ENCODE peak calls at places on chromosomes 5 and 9, in five cellular contexts. One of them, this sample, is unnamed.
A peak's percentile ranks its signal among the peaks of the same experiment; 100 is the strongest.

GRCh38 chr9:121498150-121498486 is 1.5 kb downstream of the GGTA1 start:
- DNase-seq in erythroblast: peak; percentile 61
- DNase-seq in stimulated activated CD4-positive, alpha-beta T cell treated with anti-CD3 and anti-CD28 coated beads, TNF-alpha, amount 100 ng/mL, for 4 hours: no peak
- DNase-seq in cardiac muscle cell: peak; percentile 79
- DNase-seq in COR-L47: peak; percentile 80
- DNase-seq in this sample: peak; percentile 7

GRCh38 chr5:36135994-36136393 is 15.7 kb downstream of the LMBRD2 start:
- DNase-seq in COR-L47: no peak
- DNase-seq in stimulated activated CD4-positive, alpha-beta T cell treated with anti-CD3 and anti-CD28 coated beads, TNF-alpha, amount 100 ng/mL, for 4 hours: no peak
- DNase-seq in erythroblast: no peak
- DNase-seq in cardiac muscle cell: no peak
- DNase-seq in this sample: no peak

GRCh38 chr5:1853531-1853930 is 29.2 kb downstream of the IRX4 start:
- DNase-seq in COR-L47: no peak
- DNase-seq in erythroblast: no peak
- DNase-seq in stimulated activated CD4-positive, alpha-beta T cell treated with anti-CD3 and anti-CD28 coated beads, TNF-alpha, amount 100 ng/mL, for 4 hours: no peak
- DNase-seq in cardiac muscle cell: no peak
- DNase-seq in this sample: no peak

GRCh38 chr5:45521067-45521466 is 175.1 kb downstream of the HCN1 start:
- DNase-seq in erythroblast: peak; percentile 5
- DNase-seq in cardiac muscle cell: peak; percentile 71
- DNase-seq in COR-L47: no peak
- DNase-seq in stimulated activated CD4-positive, alpha-beta T cell treated with anti-CD3 and anti-CD28 coated beads, TNF-alpha, amount 100 ng/mL, for 4 hours: no peak
- DNase-seq in this sample: no peak

GRCh38 chr9:100217536-100217935 is 118.5 kb downstream of the INVS start:
- DNase-seq in cardiac muscle cell: no peak
- DNase-seq in COR-L47: no peak
- DNase-seq in stimulated activated CD4-positive, alpha-beta T cell treated with anti-CD3 and anti-CD28 coated beads, TNF-alpha, amount 100 ng/mL, for 4 hours: no peak
- DNase-seq in erythroblast: no peak
- DNase-seq in this sample: no peak

GRCh38 chr9:105708405-105708804 is 14.1 kb downstream of the TMEM38B start:
- DNase-seq in cardiac muscle cell: no peak
- DNase-seq in stimulated activated CD4-positive, alpha-beta T cell treated with anti-CD3 and anti-CD28 coated beads, TNF-alpha, amount 100 ng/mL, for 4 hours: no peak
- DNase-seq in erythroblast: no peak
- DNase-seq in COR-L47: no peak
- DNase-seq in this sample: no peak

GRCh38 chr5:125394661-125395280 is 648.3 kb upstream of the ZNF608 start:
- DNase-seq in stimulated activated CD4-positive, alpha-beta T cell treated with anti-CD3 and anti-CD28 coated beads, TNF-alpha, amount 100 ng/mL, for 4 hours: no peak
- DNase-seq in COR-L47: no peak
- DNase-seq in cardiac muscle cell: no peak
- DNase-seq in erythroblast: no peak
- DNase-seq in this sample: no peak

GRCh38 chr5:78563621-78564020 is 85.0 kb downstream of the LHFPL2 start:
- DNase-seq in cardiac muscle cell: no peak
- DNase-seq in COR-L47: no peak
- DNase-seq in stimulated activated CD4-positive, alpha-beta T cell treated with anti-CD3 and anti-CD28 coated beads, TNF-alpha, amount 100 ng/mL, for 4 hours: no peak
- DNase-seq in erythroblast: no peak
- DNase-seq in this sample: no peak

GRCh38 chr9:10265102-10265708 is 347.6 kb downstream of the PTPRD start:
- DNase-seq in cardiac muscle cell: no peak
- DNase-seq in erythroblast: no peak
- DNase-seq in stimulated activated CD4-positive, alpha-beta T cell treated with anti-CD3 and anti-CD28 coated beads, TNF-alpha, amount 100 ng/mL, for 4 hours: no peak
- DNase-seq in COR-L47: no peak
- DNase-seq in this sample: no peak

GRCh38 chr9:107260437-107261081 is 22.5 kb upstream of the RAD23B start:
- DNase-seq in erythroblast: no peak
- DNase-seq in COR-L47: no peak
- DNase-seq in cardiac muscle cell: no peak
- DNase-seq in stimulated activated CD4-positive, alpha-beta T cell treated with anti-CD3 and anti-CD28 coated beads, TNF-alpha, amount 100 ng/mL, for 4 hours: no peak
- DNase-seq in this sample: no peak

GRCh38 chr5:119810217-119810616 is 180.9 kb downstream of the FAM170A start:
- DNase-seq in COR-L47: no peak
- DNase-seq in stimulated activated CD4-positive, alpha-beta T cell treated with anti-CD3 and anti-CD28 coated beads, TNF-alpha, amount 100 ng/mL, for 4 hours: no peak
- DNase-seq in cardiac muscle cell: no peak
- DNase-seq in erythroblast: no peak
- DNase-seq in this sample: no peak

GRCh38 chr5:147504001-147504400 is 5.9 kb downstream of the DPYSL3 start:
- DNase-seq in COR-L47: no peak
- DNase-seq in cardiac muscle cell: no peak
- DNase-seq in erythroblast: no peak
- DNase-seq in stimulated activated CD4-positive, alpha-beta T cell treated with anti-CD3 and anti-CD28 coated beads, TNF-alpha, amount 100 ng/mL, for 4 hours: no peak
- DNase-seq in this sample: no peak

GRCh38 chr5:43642428-43642827 is 39.4 kb downstream of the NNT start:
- DNase-seq in stimulated activated CD4-positive, alpha-beta T cell treated with anti-CD3 and anti-CD28 coated beads, TNF-alpha, amount 100 ng/mL, for 4 hours: no peak
- DNase-seq in erythroblast: no peak
- DNase-seq in COR-L47: no peak
- DNase-seq in cardiac muscle cell: no peak
- DNase-seq in this sample: no peak

GRCh38 chr5:1762878-1763547 is 36.6 kb downstream of the MRPL36 start:
- DNase-seq in stimulated activated CD4-positive, alpha-beta T cell treated with anti-CD3 and anti-CD28 coated beads, TNF-alpha, amount 100 ng/mL, for 4 hours: no peak
- DNase-seq in erythroblast: no peak
- DNase-seq in cardiac muscle cell: no peak
- DNase-seq in COR-L47: no peak
- DNase-seq in this sample: no peak

GRCh38 chr5:109412981-109413402 is 3.2 kb upstream of the PJA2 start:
- DNase-seq in COR-L47: no peak
- DNase-seq in erythroblast: no peak
- DNase-seq in cardiac muscle cell: no peak
- DNase-seq in stimulated activated CD4-positive, alpha-beta T cell treated with anti-CD3 and anti-CD28 coated beads, TNF-alpha, amount 100 ng/mL, for 4 hours: no peak
- DNase-seq in this sample: no peak

This sample was measured in activated naive CD8-positive, alpha-beta T cell treated with anti-CD3 and anti-CD28 coated beads, Interleukin-2, amount 50 U/mL, for 16 hours.